ENCODE peak calls at places on chromosomes 3 and 15, in seven cellular contexts. A is endodermal cell, P is WERI-Rb-1, W is fibroblast of villous mesenchyme, H is left ventricle myocardium inferior, X is AG04449, K is A549. Y is an unnamed sample.

GRCh38 chr15:58453931-58454793 is 22.4 kb downstream of the LIPC start:
- DNase-seq in A (no peak), H (no peak), W (no peak), K (no peak), P (peak), X (no peak), Y (no peak)

GRCh38 chr3:48038971-48039481 is 22.8 kb upstream of the MAP4 start:
- DNase-seq in H (no peak), P (no peak), X (no peak), A (no peak), K (no peak), W (peak), Y (no peak)

GRCh38 chr15:22871481-22872076 is 33.1 kb downstream of the NIPA2 start:
- DNase-seq in K (no peak), W (no peak), A (no peak), H (no peak), P (peak), X (no peak), Y (no peak)

GRCh38 chr3:184565421-184566211 is 4.0 kb downstream of the EPHB3 start:
- DNase-seq in K (peak), H (no peak), W (peak), X (peak), A (peak), P (no peak), Y (peak)

GRCh38 chr3:20561166-20561565 is 375.2 kb upstream of the SGO1 start:
- DNase-seq in W (peak), X (no peak), P (peak), A (no peak), H (no peak), K (no peak), Y (peak)

GRCh38 chr3:110995461-110996226 is 76.0 kb upstream of the NECTIN3 start:
- DNase-seq in P (no peak), K (no peak), W (peak), H (no peak), X (peak), A (no peak), Y (peak)

GRCh38 chr3:179716811-179717210 is 64.0 kb downstream of the USP13 start:
- DNase-seq in W (peak), P (no peak), X (peak), H (no peak), K (no peak), A (no peak), Y (no peak)

GRCh38 chr15:90706394-90707327 is 10.5 kb upstream of the BLM start:
- DNase-seq in A (no peak), P (no peak), H (no peak), X (no peak), K (no peak), W (no peak), Y (no peak)

GRCh38 chr3:142459096-142459495 is 11.3 kb upstream of the XRN1 start:
- DNase-seq in H (no peak), P (no peak), K (no peak), W (no peak), X (no peak), A (no peak), Y (no peak)

GRCh38 chr3:179882322-179882721 is 154.4 kb downstream of the PEX5L start:
- DNase-seq in P (no peak), W (no peak), H (no peak), X (no peak), A (peak), K (no peak), Y (no peak)

GRCh38 chr15:73867426-73867825 is 5.9 kb upstream of the TBC1D21 start:
- DNase-seq in P (no peak), K (no peak), W (no peak), X (no peak), A (peak), H (no peak), Y (no peak)

GRCh38 chr15:99480223-99480810 is 85.5 kb upstream of the MEF2A start:
- DNase-seq in K (no peak), P (no peak), X (no peak), H (no peak), W (no peak), A (no peak), Y (no peak)

GRCh38 chr15:70559840-70560239 is 203.5 kb downstream of the UACA start:
- DNase-seq in X (no peak), H (no peak), A (peak), W (no peak), P (no peak), K (no peak), Y (no peak)

GRCh38 chr3:183252973-183253363 is at the start of gene B3GNT5:
- DNase-seq in X (no peak), A (peak), W (peak), K (no peak), H (peak), P (peak), Y (no peak)

GRCh38 chr3:191476053-191476787 is 15.3 kb downstream of the PYDC2 start:
- DNase-seq in A (no peak), X (no peak), K (no peak), W (no peak), H (no peak), P (no peak), Y (no peak)

GRCh38 chr3:46378426-46378942 is 7.7 kb downstream of the CCR5 start:
- DNase-seq in K (peak), H (peak), A (peak), W (peak), P (peak), X (no peak), Y (no peak)

GRCh38 chr15:85333132-85333831 is 47.1 kb upstream of the AKAP13 start:
- DNase-seq in X (peak), W (peak), A (no peak), K (no peak), P (no peak), H (no peak), Y (peak)

GRCh38 chr15:37078566-37078965 is 21.8 kb downstream of the MEIS2 start:
- DNase-seq in H (no peak), W (peak), A (no peak), P (no peak), X (no peak), K (no peak), Y (no peak)

GRCh38 chr3:107404727-107405519 is 27.7 kb downstream of the CCDC54 start:
- DNase-seq in P (no peak), H (no peak), A (no peak), X (peak), W (peak), K (no peak), Y (no peak)

GRCh38 chr15:49168026-49168425 is 2.0 kb upstream of the GALK2 start:
- DNase-seq in W (no peak), A (no peak), H (no peak), K (no peak), P (no peak), X (no peak), Y (no peak)

GRCh38 chr3:122560680-122561079 is 3.4 kb downstream of the PARP9 start:
- DNase-seq in A (peak), P (peak), H (no peak), X (no peak), K (peak), W (peak), Y (peak)

GRCh38 chr3:25117005-25117593 is 311.0 kb upstream of the RARB start:
- DNase-seq in H (no peak), W (no peak), A (no peak), P (no peak), K (no peak), X (no peak), Y (no peak)

GRCh38 chr3:169914321-169914720 is 2.9 kb downstream of the SAMD7 start:
- DNase-seq in X (no peak), A (no peak), W (peak), K (no peak), H (no peak), P (no peak), Y (peak)

GRCh38 chr3:194364652-194365434 is 4.7 kb downstream of the LRRC15 start:
- DNase-seq in K (no peak), H (peak), X (peak), P (peak), W (peak), A (no peak), Y (peak)

GRCh38 chr3:156317457-156317856 is 197.1 kb downstream of the KCNAB1 start:
- DNase-seq in A (no peak), K (peak), W (peak), H (no peak), X (no peak), P (no peak), Y (peak)

GRCh38 chr3:101039285-101039684 is 46.1 kb upstream of the ABI3BP start:
- DNase-seq in W (no peak), A (no peak), K (no peak), X (no peak), H (no peak), P (no peak), Y (no peak)

GRCh38 chr3:46612324-46612723 is at the start of gene FAM240A:
- DNase-seq in H (peak), P (no peak), W (no peak), X (no peak), K (no peak), A (peak), Y (no peak)

GRCh38 chr15:63023351-63023945 is 19.1 kb upstream of the TPM1 start:
- DNase-seq in A (no peak), W (peak), P (no peak), K (no peak), H (no peak), X (peak), Y (no peak)

GRCh38 chr3:171427771-171428320 is 32.4 kb downstream of the TNIK start:
- DNase-seq in X (no peak), K (no peak), H (no peak), A (peak), W (no peak), P (no peak), Y (no peak)

GRCh38 chr3:42979044-42979962 is at the start of gene GASK1A:
- DNase-seq in P (peak), A (peak), K (no peak), X (no peak), W (no peak), H (peak), Y (no peak)

GRCh38 chr3:146156801-146157310 is 4.1 kb downstream of the PLOD2 start:
- DNase-seq in P (no peak), H (no peak), K (no peak), W (no peak), X (no peak), A (no peak), Y (no peak)

GRCh38 chr15:70323111-70323851 is 225.6 kb upstream of the TLE3 start:
- DNase-seq in P (peak), K (no peak), H (peak), X (no peak), W (peak), A (peak), Y (no peak)

GRCh38 chr15:93034512-93034911 is 54.5 kb downstream of the RGMA start:
- DNase-seq in W (no peak), K (no peak), P (no peak), X (no peak), H (no peak), A (peak), Y (no peak)

GRCh38 chr3:50378024-50378423 is 18.7 kb upstream of the TMEM115 start:
- DNase-seq in H (no peak), X (no peak), W (no peak), P (no peak), K (no peak), A (peak), Y (no peak)
- TF ChIP-seq CTCF in H (no peak), X (no peak), W (no peak), P (no peak), K (no peak), A (no peak), Y (no peak)

GRCh38 chr15:101242160-101242998 is 9.5 kb downstream of the CHSY1 start:
- DNase-seq in P (no peak), A (peak), W (peak), H (no peak), X (no peak), K (no peak), Y (no peak)
- H3K4me3 ChIP-seq in P (no peak), A (no peak), W (no peak), H (peak), X (no peak), K (no peak), Y (no peak)

GRCh38 chr15:80179966-80180365 is 27.2 kb downstream of the FAH start:
- DNase-seq in X (no peak), K (no peak), P (no peak), W (no peak), H (no peak), A (no peak), Y (no peak)

GRCh38 chr15:80182611-80183210 is 29.9 kb downstream of the FAH start:
- DNase-seq in P (no peak), A (no peak), K (no peak), W (peak), X (peak), H (no peak), Y (peak)

GRCh38 chr15:80180986-80181385 is 28.2 kb downstream of the FAH start:
- DNase-seq in X (no peak), H (no peak), P (no peak), A (no peak), W (no peak), K (no peak), Y (no peak)

GRCh38 chr15:80179025-80179759 is 26.4 kb downstream of the FAH start:
- DNase-seq in W (peak), X (peak), P (no peak), H (no peak), A (no peak), K (peak), Y (peak)

GRCh38 chr15:80180468-80180867 is 27.7 kb downstream of the FAH start:
- DNase-seq in P (no peak), A (peak), K (no peak), H (no peak), X (no peak), W (no peak), Y (no peak)
- TF ChIP-seq CTCF in P (peak), A (peak), K (no peak), H (no peak), X (no peak), W (no peak), Y (no peak)

DNA sequence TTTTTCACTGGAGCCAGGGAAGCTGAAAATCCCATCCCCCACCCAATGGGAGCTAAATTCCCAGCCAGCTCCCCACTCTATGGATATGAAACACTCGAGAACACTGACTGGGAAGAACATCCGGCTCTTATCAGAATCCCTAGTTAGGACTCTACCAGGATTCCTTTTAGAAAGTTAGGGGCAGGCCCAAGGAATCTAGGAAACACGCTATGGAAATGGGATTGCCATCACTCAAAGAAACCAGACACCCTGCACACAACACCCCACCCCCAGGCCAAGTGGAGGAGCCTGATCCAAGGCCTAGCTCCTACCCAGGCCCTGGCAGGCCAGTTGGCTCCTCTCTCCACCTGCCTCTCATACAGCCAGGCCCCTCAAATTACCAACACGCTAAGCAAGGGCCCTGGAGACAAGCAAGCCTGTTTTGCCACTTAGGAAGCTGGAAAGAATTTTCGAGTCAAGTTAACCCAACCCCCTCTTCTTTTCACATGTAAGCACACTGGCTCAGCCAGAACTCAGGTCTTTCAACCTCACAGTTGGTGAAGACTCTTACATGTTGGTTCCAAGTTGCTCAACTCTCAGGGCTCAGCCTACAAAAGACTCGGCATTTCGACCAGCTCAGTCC is 75.5 kb downstream of the RBPMS2 start:
- DNase-seq in K (no peak), P (no peak), H (peak), W (peak), X (no peak), A (peak), Y (no peak)
- H3K4me3 ChIP-seq in K (no peak), P (no peak), H (peak), W (peak), X (peak), A (peak), Y (peak)

DNA sequence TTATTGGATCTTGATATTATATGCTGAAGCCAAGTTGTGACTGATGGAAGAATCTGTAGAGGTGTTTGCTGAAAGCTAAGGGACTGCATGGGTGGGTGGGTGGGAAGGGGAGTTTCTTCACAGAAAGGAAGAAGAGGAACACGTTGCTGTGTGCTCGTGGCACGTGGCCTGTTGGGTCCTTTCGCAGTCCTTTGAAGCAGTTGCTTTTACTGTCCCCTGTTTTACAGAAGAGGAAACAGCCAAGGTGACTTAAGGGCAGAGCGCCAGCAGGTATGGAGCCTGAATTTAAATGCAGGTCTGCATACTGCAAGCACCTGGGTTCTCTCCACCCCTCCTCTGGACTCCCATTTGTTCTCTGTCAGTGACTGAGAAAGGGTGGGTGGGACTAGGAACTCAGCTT is 59.4 kb upstream of the PRR23C start:
- DNase-seq in K (no peak), P (no peak), X (no peak), A (peak), H (no peak), W (no peak), Y (no peak)
- TF ChIP-seq CTCF in K (no peak), P (no peak), X (no peak), A (no peak), H (no peak), W (no peak), Y (no peak)

GRCh38 chr3:152196782-152197181 is 71.9 kb upstream of the MBNL1 start:
- DNase-seq in W (peak), K (no peak), X (no peak), P (no peak), A (no peak), H (no peak), Y (no peak)
- H3K4me3 ChIP-seq in W (no peak), K (no peak), X (no peak), P (no peak), A (no peak), H (peak), Y (no peak)

GRCh38 chr3:192514754-192515660 is 212.3 kb downstream of the FGF12 start:
- DNase-seq in K (peak), W (no peak), A (peak), H (no peak), X (no peak), P (peak), Y (no peak)
- TF ChIP-seq CTCF in K (no peak), W (no peak), A (peak), H (peak), X (no peak), P (peak), Y (peak)

DNA sequence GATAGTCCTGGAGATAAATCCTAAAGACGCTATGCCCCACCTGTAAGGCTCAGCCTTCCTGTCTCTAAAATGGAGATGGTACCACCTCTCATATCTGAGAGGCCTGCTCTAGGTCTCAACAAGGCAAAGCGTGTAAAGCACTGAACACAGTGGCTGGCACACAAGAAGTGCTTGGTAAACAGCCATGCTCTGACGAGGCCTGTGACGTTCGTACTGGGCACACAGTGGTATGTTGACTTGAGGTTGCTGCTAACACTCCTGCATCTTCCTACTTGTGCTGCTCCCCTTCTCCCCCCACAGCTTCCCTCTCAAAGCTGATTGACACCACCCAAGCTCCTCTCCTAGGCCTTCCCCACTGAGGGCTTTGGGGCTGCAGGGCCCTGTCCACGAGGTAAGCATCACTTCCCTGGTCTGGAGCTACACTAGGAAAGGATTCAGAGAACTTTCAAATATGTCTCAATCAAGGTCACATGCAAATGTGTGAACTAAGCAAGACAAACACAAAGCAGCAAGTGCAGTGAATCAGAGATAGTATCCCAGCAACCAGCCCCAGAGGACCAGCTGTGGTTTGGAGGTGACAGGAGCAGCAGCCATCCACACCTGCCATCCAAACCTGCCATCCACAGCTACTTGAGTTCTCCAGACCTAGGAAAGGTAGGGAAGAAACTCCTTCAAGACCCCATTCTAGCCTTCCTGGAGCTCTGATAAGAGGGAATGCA is 177.6 kb downstream of the STT3B start:
- DNase-seq in W (no peak), K (no peak), H (no peak), X (no peak), P (no peak), A (no peak), Y (no peak)
- H3K4me3 ChIP-seq in W (no peak), K (no peak), H (no peak), X (no peak), P (no peak), A (no peak), Y (no peak)

GRCh38 chr3:41888368-41889076 is 73.4 kb downstream of the ULK4 start:
- DNase-seq in A (peak), X (no peak), K (no peak), W (no peak), H (no peak), P (no peak), Y (no peak)

GRCh38 chr3:41898631-41899030 is 63.3 kb downstream of the ULK4 start:
- DNase-seq in X (no peak), H (no peak), W (no peak), A (no peak), K (no peak), P (no peak), Y (no peak)

GRCh38 chr3:41893977-41894376 is 67.9 kb downstream of the ULK4 start:
- DNase-seq in X (peak), W (peak), K (peak), H (no peak), A (no peak), P (peak), Y (peak)
- TF ChIP-seq CTCF in X (peak), W (peak), K (peak), H (peak), A (peak), P (no peak), Y (peak)